ENCODE peak calls at places on chromosomes 1 and 21, in ten cellular contexts. One of them, this sample, is unnamed.

GRCh38 chr1:243620096-243620495 is 229.9 kb downstream of the AKT3 start:
- DNase-seq in lung: no peak
- DNase-seq in neural crest cell: no peak
- DNase-seq in BJ: no peak
- DNase-seq in WERI-Rb-1: no peak
- DNase-seq in lower lobe of right lung: no peak
- DNase-seq in brain microvascular endothelial cell: no peak
- DNase-seq in suprapubic skin: no peak
- DNase-seq in Panc1: no peak
- DNase-seq in cardiac muscle cell: no peak
- DNase-seq in this sample: no peak

GRCh38 chr1:235720544-235720943 is 71.0 kb upstream of the GNG4 start:
- DNase-seq in lung: no peak
- DNase-seq in neural crest cell: no peak
- DNase-seq in BJ: no peak
- DNase-seq in WERI-Rb-1: no peak
- DNase-seq in lower lobe of right lung: no peak
- DNase-seq in brain microvascular endothelial cell: peak
- DNase-seq in suprapubic skin: no peak
- DNase-seq in Panc1: no peak
- DNase-seq in cardiac muscle cell: no peak
- DNase-seq in this sample: no peak

GRCh38 chr1:154567386-154568164 is at the start of gene CHRNB2:
- DNase-seq in lung: peak
- DNase-seq in neural crest cell: peak
- DNase-seq in BJ: no peak
- DNase-seq in WERI-Rb-1: peak
- DNase-seq in lower lobe of right lung: peak
- DNase-seq in brain microvascular endothelial cell: no peak
- DNase-seq in suprapubic skin: no peak
- DNase-seq in Panc1: no peak
- DNase-seq in cardiac muscle cell: peak
- DNase-seq in this sample: peak

GRCh38 chr1:75725861-75726361 is 1.4 kb downstream of the ACADM start:
- DNase-seq in lung: no peak
- DNase-seq in neural crest cell: no peak
- DNase-seq in BJ: no peak
- DNase-seq in WERI-Rb-1: no peak
- DNase-seq in lower lobe of right lung: no peak
- DNase-seq in brain microvascular endothelial cell: no peak
- DNase-seq in suprapubic skin: no peak
- DNase-seq in Panc1: no peak
- DNase-seq in cardiac muscle cell: no peak
- DNase-seq in this sample: no peak

GRCh38 chr21:36347962-36348328 is 27.9 kb downstream of the MORC3 start:
- DNase-seq in lung: no peak
- DNase-seq in neural crest cell: no peak
- DNase-seq in BJ: no peak
- DNase-seq in WERI-Rb-1: no peak
- DNase-seq in lower lobe of right lung: no peak
- DNase-seq in brain microvascular endothelial cell: no peak
- DNase-seq in suprapubic skin: no peak
- DNase-seq in Panc1: no peak
- DNase-seq in cardiac muscle cell: no peak
- DNase-seq in this sample: no peak

GRCh38 chr1:18799454-18799853 is 60.0 kb downstream of the TAS1R2 start:
- DNase-seq in lung: no peak
- DNase-seq in neural crest cell: no peak
- DNase-seq in BJ: no peak
- DNase-seq in WERI-Rb-1: no peak
- DNase-seq in lower lobe of right lung: no peak
- DNase-seq in brain microvascular endothelial cell: no peak
- DNase-seq in suprapubic skin: no peak
- DNase-seq in Panc1: no peak
- DNase-seq in cardiac muscle cell: no peak
- DNase-seq in this sample: no peak

GRCh38 chr21:20720623-20721022 is 277.6 kb upstream of the NCAM2 start:
- DNase-seq in lung: no peak
- DNase-seq in neural crest cell: no peak
- DNase-seq in BJ: no peak
- DNase-seq in WERI-Rb-1: no peak
- DNase-seq in lower lobe of right lung: no peak
- DNase-seq in brain microvascular endothelial cell: no peak
- DNase-seq in suprapubic skin: no peak
- DNase-seq in Panc1: no peak
- DNase-seq in cardiac muscle cell: no peak
- DNase-seq in this sample: no peak

GRCh38 chr1:151472852-151473731 is 13.8 kb upstream of the POGZ start:
- DNase-seq in lung: peak
- DNase-seq in neural crest cell: peak
- DNase-seq in BJ: no peak
- DNase-seq in WERI-Rb-1: no peak
- DNase-seq in lower lobe of right lung: peak
- DNase-seq in brain microvascular endothelial cell: peak
- DNase-seq in suprapubic skin: no peak
- DNase-seq in Panc1: no peak
- DNase-seq in cardiac muscle cell: peak
- DNase-seq in this sample: no peak

GRCh38 chr1:117586337-117586736 is 19.5 kb upstream of the TENT5C start:
- DNase-seq in lung: no peak
- DNase-seq in neural crest cell: no peak
- DNase-seq in BJ: no peak
- DNase-seq in WERI-Rb-1: no peak
- DNase-seq in lower lobe of right lung: no peak
- DNase-seq in brain microvascular endothelial cell: no peak
- DNase-seq in suprapubic skin: no peak
- DNase-seq in Panc1: no peak
- DNase-seq in cardiac muscle cell: no peak
- DNase-seq in this sample: no peak

GRCh38 chr1:228064741-228065542 is 17.6 kb upstream of the ARF1 start:
- DNase-seq in lung: no peak
- DNase-seq in neural crest cell: no peak
- DNase-seq in BJ: no peak
- DNase-seq in WERI-Rb-1: no peak
- DNase-seq in lower lobe of right lung: no peak
- DNase-seq in brain microvascular endothelial cell: no peak
- DNase-seq in suprapubic skin: peak
- DNase-seq in Panc1: no peak
- DNase-seq in cardiac muscle cell: no peak
- DNase-seq in this sample: no peak

GRCh38 chr21:28220670-28221069 is 772.0 kb downstream of the LTN1 start:
- DNase-seq in lung: no peak
- DNase-seq in neural crest cell: no peak
- DNase-seq in BJ: no peak
- DNase-seq in WERI-Rb-1: no peak
- DNase-seq in lower lobe of right lung: no peak
- DNase-seq in brain microvascular endothelial cell: no peak
- DNase-seq in suprapubic skin: no peak
- DNase-seq in Panc1: no peak
- DNase-seq in cardiac muscle cell: no peak
- DNase-seq in this sample: no peak

GRCh38 chr21:29985866-29986265 is 46.1 kb upstream of the GRIK1 start:
- DNase-seq in lung: no peak
- DNase-seq in neural crest cell: no peak
- DNase-seq in BJ: no peak
- DNase-seq in WERI-Rb-1: no peak
- DNase-seq in lower lobe of right lung: no peak
- DNase-seq in brain microvascular endothelial cell: no peak
- DNase-seq in suprapubic skin: no peak
- DNase-seq in Panc1: no peak
- DNase-seq in cardiac muscle cell: no peak
- DNase-seq in this sample: no peak

GRCh38 chr1:3350441-3351261 is 103.8 kb upstream of the ARHGEF16 start:
- DNase-seq in lung: no peak
- DNase-seq in neural crest cell: no peak
- DNase-seq in BJ: no peak
- DNase-seq in WERI-Rb-1: no peak
- DNase-seq in lower lobe of right lung: no peak
- DNase-seq in brain microvascular endothelial cell: no peak
- DNase-seq in suprapubic skin: no peak
- DNase-seq in Panc1: no peak
- DNase-seq in cardiac muscle cell: peak
- DNase-seq in this sample: no peak

GRCh38 chr1:3348196-3348865 is 106.1 kb upstream of the ARHGEF16 start:
- DNase-seq in lung: no peak
- DNase-seq in neural crest cell: no peak
- DNase-seq in BJ: no peak
- DNase-seq in WERI-Rb-1: no peak
- DNase-seq in lower lobe of right lung: no peak
- DNase-seq in brain microvascular endothelial cell: no peak
- DNase-seq in suprapubic skin: no peak
- DNase-seq in Panc1: no peak
- DNase-seq in cardiac muscle cell: peak
- DNase-seq in this sample: no peak

GRCh38 chr1:3347257-3348020 is 107.0 kb upstream of the ARHGEF16 start:
- DNase-seq in lung: no peak
- DNase-seq in neural crest cell: no peak
- DNase-seq in BJ: no peak
- DNase-seq in WERI-Rb-1: no peak
- DNase-seq in lower lobe of right lung: no peak
- DNase-seq in brain microvascular endothelial cell: no peak
- DNase-seq in suprapubic skin: no peak
- DNase-seq in Panc1: no peak
- DNase-seq in cardiac muscle cell: no peak
- DNase-seq in this sample: no peak

GRCh38 chr1:3349968-3350299 is 104.5 kb upstream of the ARHGEF16 start:
- DNase-seq in lung: no peak
- DNase-seq in neural crest cell: no peak
- DNase-seq in BJ: no peak
- DNase-seq in WERI-Rb-1: no peak
- DNase-seq in lower lobe of right lung: no peak
- DNase-seq in brain microvascular endothelial cell: no peak
- DNase-seq in suprapubic skin: no peak
- DNase-seq in Panc1: no peak
- DNase-seq in cardiac muscle cell: no peak
- DNase-seq in this sample: no peak

DNA sequence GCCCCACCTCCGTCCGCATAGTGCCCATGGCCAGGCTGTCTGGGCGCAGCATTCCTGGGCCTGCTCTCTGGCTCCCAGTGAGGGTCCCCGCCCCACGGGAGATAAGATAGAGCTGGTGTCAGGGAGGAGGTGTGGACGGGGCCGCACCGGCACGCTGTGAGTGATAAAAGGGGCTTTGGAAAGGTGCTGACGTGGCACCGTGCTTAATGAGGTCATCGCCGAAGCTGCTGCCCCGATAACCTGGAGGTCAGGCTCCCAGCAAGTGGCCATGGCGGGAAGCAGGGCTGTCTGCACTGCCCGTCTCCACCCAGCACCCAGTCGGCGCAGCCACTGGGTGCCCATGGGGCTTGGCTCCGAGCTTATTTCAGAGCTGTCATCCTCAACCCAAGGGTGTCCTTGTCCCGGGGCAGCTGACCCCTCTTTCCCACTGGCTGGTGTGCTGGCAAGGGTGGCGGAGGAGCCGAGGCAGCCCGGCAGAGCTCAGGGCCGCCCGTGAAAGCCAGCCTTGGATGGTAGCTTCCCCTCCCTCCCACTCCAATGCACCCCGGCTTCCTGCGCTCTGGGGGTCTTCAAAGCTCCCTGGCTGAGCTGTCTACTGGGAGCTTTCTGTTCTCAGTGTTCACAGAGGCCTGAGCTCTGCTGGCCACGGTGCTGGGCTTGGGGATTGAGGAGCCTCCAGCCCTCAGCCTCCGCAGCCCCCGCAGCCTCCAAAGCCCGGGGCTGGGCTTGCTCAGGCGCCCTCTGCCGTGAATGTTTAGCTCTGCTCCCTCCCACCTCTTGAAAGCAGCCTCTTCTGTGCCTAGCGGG is 105.1 kb upstream of the ARHGEF16 start:
- DNase-seq in lung: no peak
- DNase-seq in neural crest cell: peak
- DNase-seq in BJ: no peak
- DNase-seq in WERI-Rb-1: peak
- DNase-seq in lower lobe of right lung: no peak
- DNase-seq in brain microvascular endothelial cell: no peak
- DNase-seq in suprapubic skin: no peak
- DNase-seq in Panc1: no peak
- DNase-seq in cardiac muscle cell: peak
- DNase-seq in this sample: no peak
- TF ChIP-seq CTCF in lung: no peak
- TF ChIP-seq CTCF in neural crest cell: peak
- TF ChIP-seq CTCF in BJ: no peak
- TF ChIP-seq CTCF in WERI-Rb-1: peak
- TF ChIP-seq CTCF in lower lobe of right lung: peak
- TF ChIP-seq CTCF in brain microvascular endothelial cell: peak
- TF ChIP-seq CTCF in suprapubic skin: no peak
- TF ChIP-seq CTCF in Panc1: no peak
- TF ChIP-seq CTCF in cardiac muscle cell: peak
- TF ChIP-seq CTCF in this sample: peak

DNA sequence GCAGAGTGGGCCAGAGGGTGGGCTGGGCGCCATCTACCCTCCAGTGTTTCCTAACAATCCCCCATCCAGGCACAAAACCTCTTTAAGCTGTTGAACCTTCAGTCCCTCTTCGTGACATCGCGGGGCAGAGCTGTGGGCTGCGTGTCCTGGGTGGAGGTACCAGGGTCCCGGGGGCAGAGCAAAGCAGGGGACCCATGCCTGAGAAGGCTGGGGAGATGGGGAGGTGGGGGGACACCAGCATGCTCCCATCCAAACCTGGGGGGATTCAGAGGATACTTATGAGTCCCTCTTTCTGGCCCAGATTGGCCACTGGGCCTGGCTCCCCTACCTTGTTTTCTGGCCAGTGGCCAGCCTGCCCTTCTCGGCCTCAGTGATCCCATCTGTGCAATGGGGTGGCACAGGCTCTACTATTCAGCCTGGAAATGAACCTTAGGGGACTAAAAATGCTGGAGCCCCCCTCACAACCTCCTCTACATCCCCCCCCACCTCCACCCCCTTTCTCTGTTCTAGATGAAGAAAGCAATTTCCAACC is 10.4 kb upstream of the CLCNKB start:
- DNase-seq in lung: no peak
- DNase-seq in neural crest cell: no peak
- DNase-seq in BJ: no peak
- DNase-seq in WERI-Rb-1: no peak
- DNase-seq in lower lobe of right lung: no peak
- DNase-seq in brain microvascular endothelial cell: no peak
- DNase-seq in suprapubic skin: no peak
- DNase-seq in Panc1: no peak
- DNase-seq in cardiac muscle cell: no peak
- DNase-seq in this sample: no peak
- TF ChIP-seq CTCF in lung: no peak
- TF ChIP-seq CTCF in neural crest cell: no peak
- TF ChIP-seq CTCF in BJ: no peak
- TF ChIP-seq CTCF in WERI-Rb-1: no peak
- TF ChIP-seq CTCF in lower lobe of right lung: no peak
- TF ChIP-seq CTCF in brain microvascular endothelial cell: no peak
- TF ChIP-seq CTCF in suprapubic skin: no peak
- TF ChIP-seq CTCF in Panc1: no peak
- TF ChIP-seq CTCF in cardiac muscle cell: no peak
- TF ChIP-seq CTCF in this sample: no peak

GRCh38 chr1:109929588-109930251 is 19.1 kb downstream of the CSF1 start:
- DNase-seq in lung: no peak
- DNase-seq in neural crest cell: no peak
- DNase-seq in BJ: no peak
- DNase-seq in WERI-Rb-1: no peak
- DNase-seq in lower lobe of right lung: no peak
- DNase-seq in brain microvascular endothelial cell: no peak
- DNase-seq in suprapubic skin: peak
- DNase-seq in Panc1: no peak
- DNase-seq in cardiac muscle cell: no peak
- DNase-seq in this sample: no peak
- TF ChIP-seq CTCF in lung: no peak
- TF ChIP-seq CTCF in neural crest cell: no peak
- TF ChIP-seq CTCF in BJ: no peak
- TF ChIP-seq CTCF in WERI-Rb-1: no peak
- TF ChIP-seq CTCF in lower lobe of right lung: no peak
- TF ChIP-seq CTCF in brain microvascular endothelial cell: no peak
- TF ChIP-seq CTCF in suprapubic skin: no peak
- TF ChIP-seq CTCF in Panc1: no peak
- TF ChIP-seq CTCF in cardiac muscle cell: no peak
- TF ChIP-seq CTCF in this sample: no peak

GRCh38 chr1:41495171-41495948 is 10.9 kb upstream of the EDN2 start:
- DNase-seq in lung: no peak
- DNase-seq in neural crest cell: no peak
- DNase-seq in BJ: no peak
- DNase-seq in WERI-Rb-1: no peak
- DNase-seq in lower lobe of right lung: peak
- DNase-seq in brain microvascular endothelial cell: no peak
- DNase-seq in suprapubic skin: no peak
- DNase-seq in Panc1: no peak
- DNase-seq in cardiac muscle cell: peak
- DNase-seq in this sample: no peak
- TF ChIP-seq CTCF in lung: no peak
- TF ChIP-seq CTCF in neural crest cell: peak
- TF ChIP-seq CTCF in BJ: peak
- TF ChIP-seq CTCF in WERI-Rb-1: peak
- TF ChIP-seq CTCF in lower lobe of right lung: no peak
- TF ChIP-seq CTCF in brain microvascular endothelial cell: peak
- TF ChIP-seq CTCF in suprapubic skin: no peak
- TF ChIP-seq CTCF in Panc1: no peak
- TF ChIP-seq CTCF in cardiac muscle cell: peak
- TF ChIP-seq CTCF in this sample: peak

This sample was measured in osteocyte.